ENCODE peak calls at places on chromosomes 5 and 9, in four cellular contexts. One of them, this sample, is unnamed.
A peak's percentile ranks its signal among the peaks of the same experiment; 100 is the strongest.

GRCh38 chr5:161713042-161713441 is 27.5 kb downstream of the GABRA6 start:
- DNase-seq in T-helper 1 cell: no peak
- DNase-seq in stimulated activated naive CD8-positive, alpha-beta T cell treated with anti-CD3 and anti-CD28 coated beads, Interleukin-15, amount 100 ng/mL, for 72 hours: no peak
- DNase-seq in Calu3: no peak
- DNase-seq in this sample: no peak

GRCh38 chr5:118247468-118247867 is 740.9 kb downstream of the DTWD2 start:
- DNase-seq in T-helper 1 cell: no peak
- DNase-seq in stimulated activated naive CD8-positive, alpha-beta T cell treated with anti-CD3 and anti-CD28 coated beads, Interleukin-15, amount 100 ng/mL, for 72 hours: no peak
- DNase-seq in Calu3: no peak
- DNase-seq in this sample: no peak

GRCh38 chr9:35367451-35367850 is 122.5 kb upstream of the RUSC2 start:
- DNase-seq in T-helper 1 cell: no peak
- DNase-seq in stimulated activated naive CD8-positive, alpha-beta T cell treated with anti-CD3 and anti-CD28 coated beads, Interleukin-15, amount 100 ng/mL, for 72 hours: no peak
- DNase-seq in Calu3: peak; percentile 1
- DNase-seq in this sample: no peak

GRCh38 chr9:120730661-120731514 is 16.6 kb upstream of the MEGF9 start:
- DNase-seq in T-helper 1 cell: no peak
- DNase-seq in stimulated activated naive CD8-positive, alpha-beta T cell treated with anti-CD3 and anti-CD28 coated beads, Interleukin-15, amount 100 ng/mL, for 72 hours: no peak
- DNase-seq in Calu3: peak; percentile 70
- DNase-seq in this sample: no peak

GRCh38 chr5:156414381-156414780 is 87.4 kb downstream of the SGCD start:
- DNase-seq in T-helper 1 cell: no peak
- DNase-seq in stimulated activated naive CD8-positive, alpha-beta T cell treated with anti-CD3 and anti-CD28 coated beads, Interleukin-15, amount 100 ng/mL, for 72 hours: no peak
- DNase-seq in Calu3: no peak
- DNase-seq in this sample: no peak

GRCh38 chr5:73672130-73672529 is 46.1 kb downstream of the ARHGEF28 start:
- DNase-seq in T-helper 1 cell: no peak
- DNase-seq in stimulated activated naive CD8-positive, alpha-beta T cell treated with anti-CD3 and anti-CD28 coated beads, Interleukin-15, amount 100 ng/mL, for 72 hours: no peak
- DNase-seq in Calu3: no peak
- DNase-seq in this sample: no peak

GRCh38 chr5:67315082-67315801 is 118.6 kb upstream of the CD180 start:
- DNase-seq in T-helper 1 cell: no peak
- DNase-seq in stimulated activated naive CD8-positive, alpha-beta T cell treated with anti-CD3 and anti-CD28 coated beads, Interleukin-15, amount 100 ng/mL, for 72 hours: no peak
- DNase-seq in Calu3: peak; percentile 50
- DNase-seq in this sample: no peak

GRCh38 chr5:180557201-180557809 is 34.0 kb downstream of the SCGB3A1 start:
- DNase-seq in T-helper 1 cell: peak; percentile 12
- DNase-seq in stimulated activated naive CD8-positive, alpha-beta T cell treated with anti-CD3 and anti-CD28 coated beads, Interleukin-15, amount 100 ng/mL, for 72 hours: no peak
- DNase-seq in Calu3: no peak
- DNase-seq in this sample: no peak

GRCh38 chr9:124960409-124960752 is 19.5 kb upstream of the GOLGA1 start:
- DNase-seq in T-helper 1 cell: no peak
- DNase-seq in stimulated activated naive CD8-positive, alpha-beta T cell treated with anti-CD3 and anti-CD28 coated beads, Interleukin-15, amount 100 ng/mL, for 72 hours: no peak
- DNase-seq in Calu3: no peak
- DNase-seq in this sample: no peak

GRCh38 chr5:151483176-151483575 is 35.8 kb downstream of the SLC36A1 start:
- DNase-seq in T-helper 1 cell: no peak
- DNase-seq in stimulated activated naive CD8-positive, alpha-beta T cell treated with anti-CD3 and anti-CD28 coated beads, Interleukin-15, amount 100 ng/mL, for 72 hours: no peak
- DNase-seq in Calu3: no peak
- DNase-seq in this sample: no peak

GRCh38 chr9:28378236-28378635 is 805.0 kb upstream of the C9orf72 start:
- DNase-seq in T-helper 1 cell: no peak
- DNase-seq in stimulated activated naive CD8-positive, alpha-beta T cell treated with anti-CD3 and anti-CD28 coated beads, Interleukin-15, amount 100 ng/mL, for 72 hours: no peak
- DNase-seq in Calu3: no peak
- DNase-seq in this sample: no peak

GRCh38 chr5:119355636-119356383 is at the start of gene TNFAIP8:
- DNase-seq in T-helper 1 cell: peak; percentile 62
- DNase-seq in stimulated activated naive CD8-positive, alpha-beta T cell treated with anti-CD3 and anti-CD28 coated beads, Interleukin-15, amount 100 ng/mL, for 72 hours: peak; percentile 84
- DNase-seq in Calu3: peak; percentile 69
- DNase-seq in this sample: no peak

GRCh38 chr5:39193553-39194465 is 25.6 kb downstream of the FYB1 start:
- DNase-seq in T-helper 1 cell: no peak
- DNase-seq in stimulated activated naive CD8-positive, alpha-beta T cell treated with anti-CD3 and anti-CD28 coated beads, Interleukin-15, amount 100 ng/mL, for 72 hours: no peak
- DNase-seq in Calu3: no peak
- DNase-seq in this sample: no peak

This sample was measured in stimulated activated CD8-positive, alpha-beta memory T cell treated with anti-CD3 and anti-CD28 coated beads, Interleukin-4, amount 100 ng/mL, for 1 hour.